ENCODE peak calls at places on chromosomes 6 and 20, in ten cellular contexts. L, T, R, I, Q, D, N, K, U and B are unnamed samples.

GRCh38 chr6:33421344-33421643 is 1.4 kb downstream of the SYNGAP1 start:
- DNase-seq in L (no peak), T (no peak), R (no peak), I (no peak), Q (no peak), D (no peak), N (no peak), K (no peak), U (no peak), B (no peak)

GRCh38 chr20:15849131-15849685 is 724.0 kb downstream of the KIF16B start:
- DNase-seq in L (no peak), T (no peak), R (no peak), I (no peak), Q (no peak), D (no peak), N (no peak), K (no peak), U (no peak), B (no peak)

GRCh38 chr6:95431637-95432228 is 145.6 kb upstream of the MANEA start:
- DNase-seq in L (no peak), T (peak; percentile 27), R (peak; percentile 20), I (peak; percentile 5), Q (peak; percentile 54), D (peak; percentile 3), N (no peak), K (peak; percentile 5), U (no peak), B (peak; percentile 59)

GRCh38 chr6:159134701-159135364 is 34.4 kb upstream of the FNDC1 start:
- DNase-seq in L (no peak), T (peak; percentile 87), R (peak; percentile 28), I (peak; percentile 38), Q (peak; percentile 65), D (peak; percentile 11), N (peak; percentile 73), K (peak; percentile 46), U (no peak), B (peak; percentile 88)

GRCh38 chr20:24735263-24735662 is 213.8 kb upstream of the CST7 start:
- DNase-seq in L (no peak), T (no peak), R (peak; percentile 22), I (no peak), Q (peak; percentile 4), D (no peak), N (peak; percentile 23), K (no peak), U (no peak), B (no peak)

GRCh38 chr6:108068182-108068581 is 6.4 kb downstream of the OSTM1 start:
- DNase-seq in L (no peak), T (no peak), R (no peak), I (no peak), Q (no peak), D (no peak), N (no peak), K (no peak), U (no peak), B (no peak)

GRCh38 chr6:110173506-110174132 is 5.9 kb downstream of the WASF1 start:
- DNase-seq in L (no peak), T (no peak), R (no peak), I (no peak), Q (no peak), D (no peak), N (no peak), K (no peak), U (no peak), B (no peak)

GRCh38 chr20:35295674-35296073 is 3.4 kb upstream of the FAM83C start:
- DNase-seq in L (no peak), T (no peak), R (no peak), I (no peak), Q (no peak), D (no peak), N (no peak), K (no peak), U (no peak), B (no peak)

GRCh38 chr20:14824996-14825395 is 487.6 kb upstream of the FLRT3 start:
- DNase-seq in L (no peak), T (no peak), R (no peak), I (no peak), Q (no peak), D (no peak), N (no peak), K (no peak), U (no peak), B (no peak)

DNA sequence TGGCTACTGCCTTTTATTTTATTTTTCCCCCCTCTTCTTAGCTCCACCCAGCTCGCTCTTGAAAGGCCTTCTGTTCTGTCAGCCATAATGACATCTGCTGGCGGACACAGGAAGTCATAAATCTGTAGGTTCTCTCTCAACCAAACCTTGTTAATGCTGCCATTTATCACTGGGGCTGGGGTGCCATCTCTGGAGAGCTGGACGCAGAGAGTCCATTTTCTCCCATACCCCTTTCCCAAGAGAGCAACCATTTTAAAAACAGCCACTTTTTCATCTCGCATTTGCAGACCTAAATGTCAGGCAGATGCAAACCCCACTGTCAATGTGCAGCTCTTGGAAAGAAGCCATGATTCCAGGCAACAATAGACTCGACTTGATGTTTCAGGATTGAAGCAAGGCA is 13.0 kb upstream of the TSHZ2 start:
- DNase-seq in L (no peak), T (no peak), R (peak; percentile 46), I (no peak), Q (no peak), D (no peak), N (no peak), K (no peak), U (no peak), B (no peak)
- TF ChIP-seq CTCF in L (no peak), T (no peak), R (no peak), I (no peak), Q (no peak), D (no peak), N (no peak), K (no peak), U (no peak), B (peak; percentile 12)

DNA sequence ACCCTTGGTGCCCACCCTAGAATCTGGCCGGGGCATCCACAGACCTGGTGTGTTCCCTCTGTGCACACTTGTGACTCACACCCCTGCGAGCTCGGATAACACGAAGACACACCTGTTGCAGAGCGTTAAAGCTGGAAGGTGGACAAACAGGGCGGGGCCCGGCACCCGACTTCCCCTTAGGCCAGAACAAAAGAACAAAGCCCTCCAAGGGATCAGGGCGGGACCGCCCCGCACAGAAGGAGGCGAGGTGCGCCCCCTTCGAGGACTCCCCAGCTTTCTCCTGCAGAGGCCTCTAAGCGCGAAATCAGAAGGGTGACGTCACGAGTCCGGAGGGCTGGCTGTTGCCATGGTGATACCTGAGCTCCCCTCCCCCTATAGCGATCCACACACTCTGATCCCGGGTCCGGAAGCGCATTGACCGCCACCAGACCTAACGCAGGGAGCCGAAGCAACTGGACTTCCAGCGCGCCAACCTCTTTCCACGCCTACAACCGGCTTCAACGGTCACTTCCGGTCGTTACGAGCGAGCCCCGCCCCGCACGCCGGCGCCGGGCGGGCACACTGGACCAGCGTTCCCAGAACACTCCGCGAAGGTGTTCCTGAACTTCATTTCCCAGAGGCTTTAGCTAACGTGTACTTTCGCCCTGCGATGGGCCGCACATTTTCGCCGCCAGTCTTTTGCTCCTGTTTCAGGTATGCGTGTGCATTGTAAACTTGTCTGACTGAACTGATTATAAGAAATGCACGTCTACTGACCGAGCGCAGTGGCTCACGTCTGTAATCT is at the start of gene ZNF184:
- DNase-seq in L (peak; percentile 96), T (peak; percentile 93), R (peak; percentile 99), I (peak; percentile 76), Q (peak; percentile 97), D (peak; percentile 91), N (peak; percentile 96), K (peak; percentile 97), U (peak; percentile 75), B (peak; percentile 89)
- TF ChIP-seq CTCF in L (no peak), T (peak; percentile 31), R (peak; percentile 1), I (no peak), Q (peak; percentile 10), D (no peak), N (no peak), K (no peak), U (no peak), B (peak; percentile 18)

GRCh38 chr6:111428803-111429202 is 54.2 kb downstream of the REV3L start:
- DNase-seq in L (no peak), T (no peak), R (no peak), I (no peak), Q (no peak), D (no peak), N (no peak), K (no peak), U (no peak), B (no peak)

GRCh38 chr6:111429571-111429970 is 53.4 kb downstream of the REV3L start:
- DNase-seq in L (no peak), T (no peak), R (no peak), I (no peak), Q (no peak), D (no peak), N (no peak), K (no peak), U (no peak), B (no peak)

GRCh38 chr6:111430605-111431378 is 52.2 kb downstream of the REV3L start:
- DNase-seq in L (no peak), T (no peak), R (no peak), I (no peak), Q (no peak), D (no peak), N (no peak), K (no peak), U (no peak), B (no peak)

GRCh38 chr6:111423960-111424846 is 58.8 kb downstream of the REV3L start:
- DNase-seq in L (no peak), T (no peak), R (peak; percentile 62), I (no peak), Q (peak; percentile 26), D (no peak), N (peak; percentile 39), K (no peak), U (no peak), B (no peak)

GRCh38 chr6:111427341-111428116 is 55.5 kb downstream of the REV3L start:
- DNase-seq in L (no peak), T (peak; percentile 11), R (peak; percentile 87), I (no peak), Q (peak; percentile 80), D (peak; percentile 73), N (no peak), K (peak; percentile 80), U (no peak), B (peak; percentile 54)
- TF ChIP-seq CTCF in L (no peak), T (no peak), R (no peak), I (no peak), Q (no peak), D (no peak), N (no peak), K (no peak), U (no peak), B (no peak)

GRCh38 chr6:90216081-90216977 is 80.3 kb downstream of the BACH2 start:
- DNase-seq in L (peak; percentile 57), T (peak; percentile 89), R (peak; percentile 86), I (no peak), Q (no peak), D (no peak), N (no peak), K (no peak), U (no peak), B (peak; percentile 70)
- TF ChIP-seq CTCF in L (no peak), T (peak; percentile 63), R (no peak), I (no peak), Q (no peak), D (no peak), N (no peak), K (no peak), U (no peak), B (no peak)